ENCODE peak calls at places on chromosomes 12 and 14, in nine cellular contexts. Y is neural progenitor cell, U is foreskin fibroblast, M is A549, B is kidney epithelial cell, T is glutamatergic neuron, N is choroid plexus epithelial cell, W is uterus, O is endothelial cell. R is an unnamed sample.

GRCh38 chr14:80095623-80096022 is 115.7 kb downstream of the DIO2 start:
- DNase-seq in Y (no peak), U (peak), M (peak), B (peak), T (no peak), N (peak), W (no peak), O (no peak), R (peak)

GRCh38 chr12:113071427-113072112 is 15.0 kb downstream of the DTX1 start:
- DNase-seq in Y (peak), U (no peak), M (no peak), B (no peak), T (no peak), N (no peak), W (no peak), O (no peak), R (no peak)

GRCh38 chr12:52087961-52088820 is 8.7 kb downstream of the SMIM41 start:
- DNase-seq in Y (no peak), U (no peak), M (no peak), B (no peak), T (no peak), N (no peak), W (no peak), O (no peak), R (no peak)

GRCh38 chr14:100524233-100524932 is 62.8 kb downstream of the BEGAIN start:
- DNase-seq in Y (no peak), U (no peak), M (no peak), B (no peak), T (no peak), N (no peak), W (no peak), O (no peak), R (no peak)

GRCh38 chr12:5390174-5390799 is 41.6 kb upstream of the NTF3 start:
- DNase-seq in Y (no peak), U (no peak), M (no peak), B (no peak), T (no peak), N (no peak), W (no peak), O (no peak), R (no peak)

GRCh38 chr12:70691018-70691672 is 53.9 kb upstream of the PTPRB start:
- DNase-seq in Y (no peak), U (peak), M (no peak), B (no peak), T (no peak), N (peak), W (no peak), O (no peak), R (no peak)

GRCh38 chr14:104845834-104846441 is 19.1 kb upstream of the CEP170B start:
- DNase-seq in Y (no peak), U (no peak), M (no peak), B (no peak), T (no peak), N (no peak), W (no peak), O (no peak), R (no peak)

GRCh38 chr12:70645494-70646317 is 8.5 kb upstream of the PTPRB start:
- DNase-seq in Y (no peak), U (peak), M (peak), B (peak), T (no peak), N (peak), W (no peak), O (peak), R (peak)

GRCh38 chr14:77491056-77491455 is 7.6 kb downstream of the ISM2 start:
- DNase-seq in Y (no peak), U (no peak), M (no peak), B (no peak), T (no peak), N (no peak), W (no peak), O (no peak), R (no peak)

GRCh38 chr14:102375126-102375525 is 12.4 kb downstream of the TECPR2 start:
- DNase-seq in Y (no peak), U (no peak), M (no peak), B (no peak), T (no peak), N (no peak), W (no peak), O (no peak), R (no peak)

GRCh38 chr14:51625170-51625569 is 26.5 kb upstream of the FRMD6 start:
- DNase-seq in Y (no peak), U (no peak), M (no peak), B (no peak), T (no peak), N (no peak), W (no peak), O (no peak), R (no peak)

GRCh38 chr14:76352639-76353281 is 23.2 kb upstream of the ESRRB start:
- DNase-seq in Y (peak), U (no peak), M (peak), B (no peak), T (peak), N (peak), W (peak), O (peak), R (no peak)

GRCh38 chr12:89400415-89400814 is 48.1 kb upstream of the DUSP6 start:
- DNase-seq in Y (no peak), U (no peak), M (no peak), B (no peak), T (no peak), N (no peak), W (no peak), O (no peak), R (no peak)

GRCh38 chr12:52949413-52950331 is 754 bp downstream of the KRT18 start:
- DNase-seq in Y (peak), U (peak), M (peak), B (peak), T (no peak), N (peak), W (no peak), O (peak), R (no peak)

GRCh38 chr12:29286081-29286800 is 94.7 kb downstream of the ERGIC2 start:
- DNase-seq in Y (no peak), U (peak), M (no peak), B (no peak), T (no peak), N (peak), W (no peak), O (no peak), R (peak)

GRCh38 chr14:88326352-88327103 is 3.5 kb upstream of the KCNK10 start:
- DNase-seq in Y (peak), U (no peak), M (no peak), B (no peak), T (peak), N (peak), W (no peak), O (peak), R (no peak)

GRCh38 chr12:98417303-98417702 is 98.1 kb upstream of the TMPO start:
- DNase-seq in Y (no peak), U (no peak), M (no peak), B (no peak), T (no peak), N (no peak), W (no peak), O (no peak), R (no peak)

GRCh38 chr14:38731962-38732361 is 371.1 kb downstream of the SEC23A start:
- DNase-seq in Y (no peak), U (no peak), M (no peak), B (no peak), T (no peak), N (no peak), W (no peak), O (no peak), R (no peak)

GRCh38 chr12:125688223-125688622 is 623.0 kb downstream of the AACS start:
- DNase-seq in Y (no peak), U (no peak), M (no peak), B (no peak), T (no peak), N (no peak), W (no peak), O (no peak), R (no peak)

GRCh38 chr14:61406198-61406597 is 84.8 kb downstream of the PRKCH start:
- DNase-seq in Y (peak), U (no peak), M (no peak), B (no peak), T (no peak), N (no peak), W (no peak), O (no peak), R (no peak)

GRCh38 chr12:123131879-123132402 is 18.9 kb downstream of the PITPNM2 start:
- DNase-seq in Y (no peak), U (no peak), M (no peak), B (no peak), T (no peak), N (no peak), W (no peak), O (no peak), R (no peak)

GRCh38 chr12:25009511-25010092 is 60.7 kb upstream of the BCAT1 start:
- DNase-seq in Y (no peak), U (no peak), M (no peak), B (no peak), T (no peak), N (no peak), W (no peak), O (no peak), R (no peak)

GRCh38 chr12:50928392-50928791 is 24.0 kb upstream of the HIGD1C start:
- DNase-seq in Y (no peak), U (no peak), M (no peak), B (no peak), T (no peak), N (peak), W (no peak), O (no peak), R (no peak)

GRCh38 chr14:35292051-35292769 is at the start of gene PSMA6:
- DNase-seq in Y (peak), U (peak), M (peak), B (peak), T (peak), N (peak), W (peak), O (peak), R (peak)

GRCh38 chr14:71103662-71104484 is 196.6 kb downstream of the PCNX1 start:
- DNase-seq in Y (peak), U (peak), M (peak), B (peak), T (no peak), N (peak), W (no peak), O (peak), R (peak)

GRCh38 chr14:71395151-71395604 is 487.9 kb downstream of the PCNX1 start:
- DNase-seq in Y (no peak), U (no peak), M (no peak), B (no peak), T (no peak), N (peak), W (no peak), O (no peak), R (no peak)

GRCh38 chr12:110791589-110791988 is 48.9 kb upstream of the PPP1CC start:
- DNase-seq in Y (no peak), U (no peak), M (no peak), B (no peak), T (no peak), N (no peak), W (no peak), O (no peak), R (no peak)

GRCh38 chr14:70808023-70808401 is 1.3 kb downstream of the MAP3K9 start:
- DNase-seq in Y (peak), U (no peak), M (peak), B (no peak), T (peak), N (peak), W (no peak), O (peak), R (no peak)

GRCh38 chr12:112645586-112645985 is 146.0 kb upstream of the RPH3A start:
- DNase-seq in Y (no peak), U (no peak), M (no peak), B (no peak), T (no peak), N (no peak), W (no peak), O (no peak), R (no peak)

GRCh38 chr14:36224176-36224575 is 47.7 kb upstream of the PTCSC3 start:
- DNase-seq in Y (no peak), U (no peak), M (no peak), B (no peak), T (no peak), N (no peak), W (no peak), O (no peak), R (no peak)

GRCh38 chr12:65631621-65632111 is 192.6 kb upstream of the HMGA2 start:
- DNase-seq in Y (no peak), U (peak), M (peak), B (peak), T (no peak), N (peak), W (no peak), O (no peak), R (peak)

GRCh38 chr12:51819851-51820720 is 28.4 kb downstream of the FIGNL2 start:
- DNase-seq in Y (peak), U (no peak), M (peak), B (no peak), T (no peak), N (no peak), W (peak), O (no peak), R (no peak)

GRCh38 chr12:47591387-47591786 is 114.4 kb downstream of the RPAP3 start:
- DNase-seq in Y (no peak), U (peak), M (no peak), B (no peak), T (no peak), N (peak), W (no peak), O (no peak), R (peak)

GRCh38 chr12:39145175-39145999 is 240.0 kb upstream of the CPNE8 start:
- DNase-seq in Y (peak), U (no peak), M (peak), B (peak), T (peak), N (peak), W (peak), O (peak), R (no peak)

GRCh38 chr12:6341439-6342139 is at the start of gene TNFRSF1A:
- DNase-seq in Y (peak), U (peak), M (peak), B (no peak), T (no peak), N (peak), W (peak), O (peak), R (no peak)

GRCh38 chr12:106682594-106683234 is 91.8 kb upstream of the RIC8B start:
- DNase-seq in Y (no peak), U (peak), M (no peak), B (no peak), T (no peak), N (peak), W (no peak), O (no peak), R (no peak)

GRCh38 chr12:953776-954175 is 4.3 kb upstream of the RAD52 start:
- DNase-seq in Y (no peak), U (peak), M (no peak), B (no peak), T (no peak), N (peak), W (no peak), O (no peak), R (no peak)

DNA sequence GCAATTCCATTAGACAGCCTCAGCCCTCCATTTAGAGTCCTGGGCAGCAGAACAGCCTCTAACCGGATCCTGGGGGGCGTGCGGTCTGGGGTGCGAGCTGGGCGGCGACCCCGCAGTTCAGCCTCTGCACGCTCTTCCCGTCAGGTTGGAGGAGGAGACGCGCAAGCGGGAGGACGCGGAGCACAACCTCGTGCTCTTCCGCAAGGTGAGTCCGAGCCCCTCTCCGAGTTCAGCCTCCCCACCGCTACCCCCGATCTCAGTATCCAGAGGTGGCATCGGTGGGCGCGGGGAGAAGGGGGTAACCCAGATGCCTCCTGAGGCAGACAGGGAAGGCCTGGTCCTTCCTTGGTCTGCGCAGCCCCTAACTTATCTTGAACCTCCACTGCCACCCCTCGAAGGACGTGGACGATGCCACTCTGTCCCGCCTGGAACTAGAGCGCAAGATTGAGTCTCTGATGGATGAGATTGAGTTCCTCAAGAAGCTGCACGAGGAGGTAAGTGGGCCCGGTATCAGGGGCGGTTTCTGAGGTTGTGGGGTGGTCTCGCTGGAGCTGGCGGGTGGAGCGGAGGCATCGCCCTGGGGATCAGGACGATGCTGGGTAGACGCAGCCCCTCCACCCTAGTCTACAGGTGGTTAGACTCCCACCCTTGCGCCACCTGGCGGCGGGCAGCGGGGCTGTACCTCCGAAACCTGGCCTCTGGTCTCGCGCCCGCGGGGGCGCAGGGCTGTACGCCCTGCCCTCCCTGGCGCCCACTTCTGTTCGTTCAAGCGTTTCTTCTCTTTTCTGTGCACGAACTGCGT is 1.3 kb downstream of the PRPH start:
- DNase-seq in Y (peak), U (no peak), M (peak), B (no peak), T (peak), N (no peak), W (no peak), O (peak), R (no peak)
- TF ChIP-seq CTCF in Y (peak), U (peak), M (peak), B (peak), T (peak), N (peak), W (peak), O (peak), R (peak)

GRCh38 chr12:104177336-104177662 is 38.3 kb upstream of the TXNRD1 start:
- DNase-seq in Y (no peak), U (no peak), M (no peak), B (no peak), T (no peak), N (no peak), W (no peak), O (no peak), R (no peak)

GRCh38 chr12:104181313-104181712 is 34.3 kb upstream of the TXNRD1 start:
- DNase-seq in Y (no peak), U (peak), M (no peak), B (peak), T (no peak), N (peak), W (no peak), O (no peak), R (no peak)

GRCh38 chr12:104175726-104176247 is 37.8 kb upstream of the NFYB start:
- DNase-seq in Y (no peak), U (no peak), M (no peak), B (no peak), T (no peak), N (no peak), W (no peak), O (no peak), R (no peak)

GRCh38 chr12:104180389-104180788 is 35.2 kb upstream of the TXNRD1 start:
- DNase-seq in Y (no peak), U (no peak), M (no peak), B (no peak), T (no peak), N (peak), W (no peak), O (no peak), R (no peak)

GRCh38 chr12:104177663-104178501 is 37.7 kb upstream of the TXNRD1 start:
- DNase-seq in Y (no peak), U (peak), M (peak), B (peak), T (no peak), N (peak), W (peak), O (no peak), R (peak)
- TF ChIP-seq CTCF in Y (no peak), U (peak), M (peak), B (peak), T (no peak), N (peak), W (peak), O (no peak), R (peak)

GRCh38 chr12:121003650-121004049 is 12.6 kb downstream of the C12orf43 start:
- DNase-seq in Y (peak), U (no peak), M (no peak), B (no peak), T (no peak), N (no peak), W (no peak), O (no peak), R (no peak)
- TF ChIP-seq CTCF in Y (peak), U (no peak), M (peak), B (peak), T (no peak), N (no peak), W (no peak), O (no peak), R (no peak)

DNA sequence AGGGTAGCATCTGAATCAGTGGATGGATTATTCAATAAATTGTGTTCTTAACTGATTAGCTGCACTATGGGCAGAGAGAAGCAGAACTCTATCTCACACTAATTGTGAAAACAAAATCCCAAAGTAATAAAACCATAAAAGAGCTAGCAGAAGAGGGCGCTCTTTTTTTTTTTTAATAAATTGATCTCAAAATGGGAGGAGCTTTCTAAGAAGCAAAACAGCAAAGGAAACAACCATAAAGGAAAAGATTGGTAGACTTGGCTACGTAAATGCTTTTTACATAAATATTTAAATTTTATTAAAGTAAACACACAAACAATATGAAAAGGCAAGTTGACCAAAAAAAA is 1.5 kb upstream of the TM7SF3 start:
- DNase-seq in Y (no peak), U (peak), M (peak), B (no peak), T (no peak), N (peak), W (no peak), O (no peak), R (no peak)
- TF ChIP-seq CTCF in Y (peak), U (peak), M (peak), B (peak), T (no peak), N (no peak), W (peak), O (peak), R (peak)

GRCh38 chr12:67632005-67632404 is 16.5 kb upstream of the DYRK2 start:
- DNase-seq in Y (peak), U (no peak), M (no peak), B (no peak), T (no peak), N (no peak), W (no peak), O (no peak), R (no peak)

GRCh38 chr12:67634167-67634793 is 14.3 kb upstream of the DYRK2 start:
- DNase-seq in Y (no peak), U (no peak), M (no peak), B (no peak), T (no peak), N (no peak), W (no peak), O (no peak), R (no peak)

GRCh38 chr12:67633024-67633423 is 15.5 kb upstream of the DYRK2 start:
- DNase-seq in Y (no peak), U (no peak), M (no peak), B (no peak), T (no peak), N (no peak), W (no peak), O (no peak), R (no peak)

GRCh38 chr12:67633708-67634107 is 14.8 kb upstream of the DYRK2 start:
- DNase-seq in Y (no peak), U (no peak), M (no peak), B (no peak), T (no peak), N (no peak), W (no peak), O (no peak), R (no peak)

DNA sequence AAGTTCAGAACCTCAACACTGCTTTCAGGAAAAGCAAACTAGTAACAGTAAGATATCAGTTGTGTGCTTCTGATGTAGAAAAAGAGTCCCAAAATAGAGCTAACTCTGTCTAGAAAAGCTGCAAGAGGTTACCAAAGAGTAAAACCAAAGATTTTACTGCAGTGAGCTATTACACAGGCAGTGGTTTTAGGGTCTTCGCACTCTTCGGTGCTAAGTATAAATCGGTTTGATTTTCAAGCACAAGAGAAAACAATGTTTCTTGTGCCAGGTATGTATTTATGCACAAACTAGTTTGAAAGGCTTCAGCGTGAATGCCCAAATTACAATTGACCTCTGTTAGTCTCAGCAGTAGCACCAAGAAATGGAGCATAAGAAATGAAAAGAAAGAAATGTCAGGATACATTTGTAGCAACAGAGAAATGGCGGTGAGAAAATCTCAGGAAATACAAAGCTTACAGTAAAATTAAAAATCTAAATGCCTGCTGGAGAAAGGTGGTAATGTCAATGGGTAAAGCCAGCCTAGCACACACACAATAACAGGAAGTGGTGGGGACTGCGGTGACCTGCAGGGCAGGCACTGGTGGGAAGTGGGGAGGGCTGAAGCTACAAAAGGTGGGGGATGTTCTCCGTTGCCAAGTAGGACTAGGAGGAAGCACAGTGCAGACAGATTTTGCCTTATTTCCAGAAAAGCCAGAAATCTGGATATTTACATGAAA is 18.0 kb upstream of the DYRK2 start:
- DNase-seq in Y (peak), U (no peak), M (no peak), B (peak), T (no peak), N (peak), W (no peak), O (peak), R (no peak)
- TF ChIP-seq CTCF in Y (no peak), U (no peak), M (no peak), B (no peak), T (no peak), N (no peak), W (no peak), O (no peak), R (no peak)

GRCh38 chr14:20143911-20144310 is 5.3 kb downstream of the OR4N5 start:
- DNase-seq in Y (no peak), U (no peak), M (no peak), B (no peak), T (no peak), N (no peak), W (no peak), O (no peak), R (no peak)
- TF ChIP-seq CTCF in Y (no peak), U (no peak), M (no peak), B (no peak), T (no peak), N (no peak), W (no peak), O (no peak), R (no peak)

R was measured in AG09319.